ENCODE peak calls at places on chromosomes 16 and 17, in seven cellular contexts. X is fibroblast of lung, B is cerebellar cortex, C is fibroblast of the conjunctiva, E is occipital lobe, P is IMR-90, H is hypothalamus. J is an unnamed sample.

GRCh38 chr17:16085066-16085699 is 85.6 kb downstream of the TTC19 start:
- DNase-seq in X (peak; percentile 78), C (peak; percentile 43), H (no peak), E (no peak), P (peak; percentile 89), B (peak; percentile 18), J (peak; percentile 54)

GRCh38 chr17:78852709-78853111 is 12.1 kb upstream of the USP36 start:
- DNase-seq in X (no peak), C (no peak), H (no peak), B (no peak), E (no peak), P (peak; percentile 64), J (no peak)

GRCh38 chr16:85627835-85628556 is 14.9 kb downstream of the GSE1 start:
- DNase-seq in P (no peak), C (no peak), B (peak; percentile 65), X (no peak), H (no peak), E (no peak), J (no peak)

GRCh38 chr16:59205403-59205802 is 471.3 kb upstream of the GOT2 start:
- DNase-seq in E (no peak), H (no peak), C (no peak), P (no peak), B (no peak), X (no peak), J (no peak)

GRCh38 chr16:1960665-1961630 is 1.6 kb downstream of the NDUFB10 start:
- DNase-seq in C (no peak), P (peak; percentile 50), H (no peak), X (peak; percentile 49), E (no peak), B (peak; percentile 82), J (peak; percentile 47)

GRCh38 chr17:10814083-10814482 is 10.2 kb upstream of the TMEM238L start:
- DNase-seq in P (no peak), C (no peak), E (no peak), X (no peak), B (no peak), H (no peak), J (no peak)

GRCh38 chr16:67546761-67547422 is 15.4 kb upstream of the CTCF start:
- DNase-seq in E (no peak), B (peak; percentile 77), X (peak; percentile 35), C (peak; percentile 47), H (peak; percentile 75), P (peak; percentile 57), J (peak; percentile 88)

GRCh38 chr16:83578146-83578545 is 229.6 kb upstream of the HSBP1 start:
- DNase-seq in X (no peak), B (no peak), E (no peak), H (no peak), C (no peak), P (no peak), J (no peak)

GRCh38 chr16:81005644-81006471 is 827 bp downstream of the CMC2 start:
- DNase-seq in P (peak; percentile 23), E (no peak), H (no peak), X (no peak), B (peak; percentile 25), C (no peak), J (peak; percentile 44)

GRCh38 chr17:45320931-45321461 is 4.2 kb upstream of the MAP3K14 start:
- DNase-seq in B (peak; percentile 37), E (no peak), P (peak; percentile 97), H (no peak), X (peak; percentile 99), C (peak; percentile 76), J (peak; percentile 93)

GRCh38 chr17:1049446-1050225 is 52.7 kb downstream of the TIMM22 start:
- DNase-seq in X (no peak), H (no peak), P (no peak), C (no peak), E (no peak), B (no peak), J (no peak)

GRCh38 chr16:11251525-11252481 is 4.2 kb downstream of the SOCS1 start:
- DNase-seq in C (no peak), X (peak; percentile 90), P (peak; percentile 91), E (no peak), H (no peak), B (no peak), J (peak; percentile 72)

GRCh38 chr16:70432800-70433455 is 6.0 kb downstream of the ST3GAL2 start:
- DNase-seq in P (no peak), H (no peak), E (no peak), X (peak; percentile 25), B (no peak), C (no peak), J (peak; percentile 32)

GRCh38 chr16:87347932-87348615 is 30.9 kb upstream of the C16orf95 start:
- DNase-seq in E (no peak), H (no peak), B (no peak), P (no peak), X (no peak), C (no peak), J (no peak)